ENCODE peak calls at places on chromosome 17, in five cellular contexts. C is fibroblast of lung, U is dorsolateral prefrontal cortex, F is astrocyte of the spinal cord, T is epithelial cell of esophagus. I is an unnamed sample.
A peak's percentile ranks its signal among the peaks of the same experiment; 100 is the strongest.

GRCh38 chr17:74325743-74326379 is at the start of gene KIF19:
- DNase-seq in C (peak; percentile 17), U (peak; percentile 53), F (no peak), T (no peak), I (no peak)

GRCh38 chr17:70699408-70699807 is 530.1 kb downstream of the KCNJ2 start:
- DNase-seq in C (no peak), U (no peak), F (no peak), T (no peak), I (no peak)

GRCh38 chr17:29070795-29071194 is 27.9 kb downstream of the PIPOX start:
- DNase-seq in C (no peak), U (no peak), F (no peak), T (no peak), I (no peak)

GRCh38 chr17:38918129-38918913 is 7.1 kb upstream of the LASP1NB start:
- DNase-seq in C (no peak), U (peak; percentile 13), F (no peak), T (no peak), I (no peak)

GRCh38 chr17:697682-698081 is 17.0 kb downstream of the VPS53 start:
- DNase-seq in C (no peak), U (no peak), F (no peak), T (no peak), I (no peak)

GRCh38 chr17:68295086-68295485 is 3.8 kb downstream of the ARSG start:
- DNase-seq in C (no peak), U (no peak), F (no peak), T (no peak), I (no peak)

GRCh38 chr17:44971776-44972483 is 3.8 kb upstream of the C1QL1 start:
- DNase-seq in C (peak; percentile 81), U (no peak), F (peak; percentile 24), T (peak; percentile 87), I (peak; percentile 52)

GRCh38 chr17:68587847-68588246 is 13.3 kb downstream of the FAM20A start:
- DNase-seq in C (no peak), U (no peak), F (no peak), T (no peak), I (no peak)

GRCh38 chr17:39195568-39196160 is 1.8 kb downstream of the CACNB1 start:
- DNase-seq in C (peak; percentile 59), U (no peak), F (no peak), T (peak; percentile 51), I (no peak)

GRCh38 chr17:63481488-63481870 is 4.6 kb downstream of the ACE start:
- DNase-seq in C (no peak), U (no peak), F (no peak), T (no peak), I (no peak)

GRCh38 chr17:64063766-64064224 is 43.4 kb upstream of the ICAM2 start:
- DNase-seq in C (peak; percentile 24), U (no peak), F (no peak), T (peak; percentile 84), I (peak; percentile 63)

GRCh38 chr17:50731575-50732460 is 12.4 kb downstream of the LUC7L3 start:
- DNase-seq in C (no peak), U (no peak), F (no peak), T (no peak), I (no peak)

GRCh38 chr17:43068570-43069367 is 43.7 kb downstream of the RND2 start:
- DNase-seq in C (no peak), U (no peak), F (no peak), T (no peak), I (peak; percentile 12)

DNA sequence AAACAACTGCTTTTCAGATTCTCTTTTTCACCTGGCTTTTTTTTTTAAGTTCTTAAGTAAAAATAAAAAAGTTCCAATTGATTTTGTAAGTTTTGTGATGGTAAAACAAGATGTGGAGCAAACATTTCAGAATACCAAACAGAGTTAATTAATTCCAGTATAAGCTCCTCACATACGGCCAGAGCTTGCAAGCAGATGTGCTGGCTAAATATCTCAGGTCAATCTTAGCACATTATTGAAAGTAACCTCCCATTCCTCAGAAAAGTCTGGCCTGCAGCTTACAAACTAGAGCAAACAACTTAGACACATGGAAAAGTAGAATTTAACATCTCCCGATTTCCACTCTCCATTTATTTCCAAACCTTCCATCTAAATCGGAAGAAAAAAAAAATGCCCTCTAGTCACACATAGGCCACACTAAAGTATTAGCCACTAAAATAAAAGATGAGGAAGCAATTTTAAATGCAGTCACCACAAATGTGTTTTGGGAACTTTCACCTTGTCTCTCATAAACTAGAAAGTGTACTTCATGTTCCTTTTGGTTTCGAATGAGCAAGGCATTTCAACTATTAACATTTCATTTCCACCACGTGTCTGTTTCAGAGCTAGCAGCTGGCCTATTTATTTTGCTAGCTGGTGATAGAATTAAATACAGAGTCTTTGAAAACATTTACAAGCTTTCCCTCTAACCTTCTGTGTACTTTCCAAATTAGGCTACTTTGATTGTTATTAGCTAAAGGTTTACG is 143.3 kb downstream of the STX8 start:
- DNase-seq in C (no peak), U (no peak), F (peak; percentile 65), T (no peak), I (peak; percentile 79)
- H3K4me3 ChIP-seq in C (no peak overlapping the region), U (no peak overlapping the region), F (no peak overlapping the region), T (no peak overlapping the region), I (no peak overlapping the region)

DNA sequence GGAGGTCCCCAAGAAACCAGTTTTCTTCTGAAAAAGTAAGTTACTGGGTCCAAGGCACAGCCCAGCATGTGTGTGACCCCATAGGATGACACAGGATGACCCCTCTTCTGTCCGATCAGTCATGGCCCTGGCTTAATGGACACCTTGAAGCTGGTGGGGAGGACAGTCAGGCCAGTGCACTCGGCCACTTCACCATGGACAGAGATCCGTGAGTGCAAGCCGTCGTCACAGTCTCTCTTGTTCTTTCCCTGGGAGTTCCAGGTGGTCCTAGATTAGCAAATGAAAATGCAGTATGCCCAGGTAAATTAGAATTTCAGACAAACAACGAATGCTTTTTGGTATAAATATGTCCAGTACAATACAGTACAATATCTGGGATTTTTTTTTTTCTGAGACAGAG is 1.4 kb upstream of the RNF222 start:
- DNase-seq in C (no peak), U (no peak), F (no peak), T (no peak), I (no peak)
- TF ChIP-seq CTCF in C (no peak), U (no peak), F (no peak), T (no peak), I (no peak)

GRCh38 chr17:12568358-12569251 is 97.1 kb upstream of the MYOCD start:
- DNase-seq in C (no peak), U (no peak), F (no peak), T (peak; percentile 46), I (peak; percentile 17)

GRCh38 chr17:12567077-12568053 is 98.3 kb upstream of the MYOCD start:
- DNase-seq in C (no peak), U (no peak), F (no peak), T (no peak), I (peak; percentile 26)

GRCh38 chr17:12571606-12572005 is 94.1 kb upstream of the MYOCD start:
- DNase-seq in C (no peak), U (no peak), F (no peak), T (no peak), I (no peak)

DNA sequence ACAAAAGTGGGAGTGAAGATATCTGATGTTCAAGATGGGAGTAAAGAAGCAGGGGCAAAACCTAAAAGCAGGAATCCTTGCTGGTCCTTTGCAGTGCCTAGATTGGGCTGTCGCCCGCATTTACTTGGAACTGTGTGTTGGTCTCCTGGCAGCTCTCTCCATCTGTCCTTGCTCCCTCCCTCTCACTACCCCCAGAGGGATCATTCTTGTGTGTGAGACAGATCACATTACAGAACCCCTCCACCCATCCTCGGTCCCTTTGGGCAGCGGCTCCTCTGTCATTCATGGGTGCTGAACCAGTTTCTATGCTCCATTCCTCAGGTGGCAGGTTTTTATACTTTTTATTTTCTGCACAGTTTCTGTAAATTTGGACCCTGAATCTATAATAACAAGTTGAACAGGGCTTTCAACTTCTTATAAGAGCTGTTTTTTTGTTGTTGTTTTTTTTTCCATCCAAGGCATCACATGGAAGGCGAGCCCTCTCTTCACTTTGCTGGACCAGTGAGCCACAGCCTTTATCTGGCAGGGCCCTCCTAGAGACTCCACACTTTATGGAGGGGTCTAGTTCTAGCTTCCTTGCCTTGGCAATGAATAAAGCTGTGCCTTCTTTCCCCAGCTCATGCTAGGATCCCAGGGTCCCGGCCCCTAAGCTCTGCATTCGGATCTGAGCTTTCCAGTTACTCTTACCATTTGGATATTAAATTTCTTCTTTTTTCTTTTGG is 99.2 kb upstream of the MYOCD start:
- DNase-seq in C (no peak), U (no peak), F (no peak), T (no peak), I (no peak)
- H3K4me3 ChIP-seq in C (no peak overlapping the region), U (no peak overlapping the region), F (no peak overlapping the region), T (no peak overlapping the region), I (no peak overlapping the region)

GRCh38 chr17:15436399-15437369 is 30.7 kb downstream of the CDRT4 start:
- DNase-seq in C (no peak), U (peak; percentile 56), F (no peak), T (peak; percentile 25), I (peak; percentile 50)
- TF ChIP-seq CTCF in C (peak; percentile 39), U (peak; percentile 51), F (peak; percentile 25), T (no peak), I (peak; percentile 49)

DNA sequence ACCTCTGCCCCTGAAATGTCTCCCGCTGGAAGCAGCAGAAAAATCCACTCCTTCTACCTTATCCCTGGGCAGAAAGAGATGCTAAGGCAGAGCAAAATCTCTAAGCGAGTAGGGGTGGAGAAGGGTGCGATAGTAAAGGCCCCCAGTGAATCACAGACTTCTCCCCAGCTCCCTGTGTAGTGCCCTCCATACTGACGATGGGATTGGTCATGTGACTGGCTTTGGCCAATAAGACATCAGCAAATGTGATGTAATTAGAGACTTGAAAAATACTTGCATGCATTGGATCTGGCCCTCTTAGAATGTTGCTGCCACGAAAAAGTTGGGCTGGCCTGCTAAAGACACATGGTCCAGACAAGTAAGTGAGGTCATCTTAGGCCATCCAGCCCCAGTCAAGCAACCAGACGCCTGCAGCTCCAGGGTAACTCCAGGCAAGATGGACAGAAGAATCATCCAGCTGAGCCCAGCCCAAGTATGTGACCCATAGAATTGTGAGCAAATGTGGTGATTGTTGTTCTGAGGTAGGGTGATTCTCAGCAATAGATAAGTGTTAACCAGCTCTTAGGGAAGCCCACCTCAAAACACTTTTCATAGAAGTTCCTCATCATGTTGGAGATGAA is 36.0 kb downstream of the HASPIN start:
- DNase-seq in C (no peak), U (no peak), F (no peak), T (no peak), I (no peak)
- H3K4me3 ChIP-seq in C (no peak overlapping the region), U (no peak overlapping the region), F (no peak overlapping the region), T (no peak overlapping the region), I (no peak overlapping the region)

GRCh38 chr17:77036841-77037381 is 103.9 kb upstream of the SEC14L1 start:
- DNase-seq in C (peak; percentile 62), U (peak; percentile 52), F (peak; percentile 17), T (peak; percentile 16), I (no peak)
- TF ChIP-seq CTCF in C (no peak), U (no peak), F (no peak), T (no peak), I (no peak)

GRCh38 chr17:58330544-58330996 is 2.0 kb upstream of the TSPOAP1 start:
- DNase-seq in C (no peak), U (no peak), F (no peak), T (no peak), I (no peak)
- H3K4me3 ChIP-seq in C (no peak overlapping the region), U (peak overlapping the region; percentile 75), F (no peak overlapping the region), T (no peak overlapping the region), I (no peak overlapping the region)

DNA sequence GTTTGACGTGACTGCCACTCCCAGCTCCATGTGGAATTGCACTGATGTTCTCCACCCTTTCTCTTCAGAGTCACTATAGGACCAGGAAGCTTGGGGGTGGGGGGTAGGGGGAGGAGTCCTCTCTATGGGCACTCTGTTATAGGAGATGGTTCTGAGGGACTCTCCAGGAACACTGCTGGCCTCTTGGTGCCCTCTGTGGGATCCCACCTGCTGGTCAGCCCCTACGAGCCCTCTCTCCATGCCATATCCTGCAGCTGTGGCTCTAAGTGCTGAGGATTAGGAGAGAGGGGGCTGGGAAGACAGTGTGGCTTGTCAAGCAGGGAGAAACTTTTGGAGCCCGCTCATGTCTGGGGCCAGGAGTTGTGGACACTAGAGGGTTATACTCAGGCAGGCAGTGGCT is 3.7 kb upstream of the NGFR start:
- DNase-seq in C (no peak), U (no peak), F (no peak), T (no peak), I (no peak)
- TF ChIP-seq CTCF in C (no peak), U (no peak), F (no peak), T (no peak), I (no peak)